ENCODE peak calls at places on chromosome X, in nine cellular contexts. Z is IMR-90, P is HepG2, S is heart left ventricle, K is right lobe of liver, N is K562, R is gastrocnemius medialis, O is upper lobe of left lung, D is A549. G is an unnamed sample.

GRCh38 chrX:68498044-68498507 is 775 bp upstream of the YIPF6 start:
- ATAC-seq in N (peak; percentile 10), P (peak; percentile 28), D (peak; percentile 49), K (no peak), O (no peak), Z (no peak), S (no peak), R (no peak), G (no peak)

GRCh38 chrX:6005856-6006255 is 222.8 kb downstream of the NLGN4X start:
- ATAC-seq in Z (no peak), K (no peak), S (no peak), R (no peak), P (no peak), D (no peak), N (no peak), O (no peak), G (no peak)

GRCh38 chrX:63513825-63514574 is 162.9 kb upstream of the SPIN4 start:
- ATAC-seq in N (no peak), K (peak; percentile 68), Z (peak; percentile 95), D (no peak), R (no peak), S (peak; percentile 74), O (peak; percentile 81), P (no peak), G (peak; percentile 51)

GRCh38 chrX:40207626-40208025 is 109.9 kb upstream of the BCOR start:
- ATAC-seq in O (no peak), S (no peak), N (peak; percentile 76), P (no peak), R (no peak), Z (no peak), K (no peak), D (no peak), G (no peak)

GRCh38 chrX:72245461-72246089 is 6.7 kb upstream of the ERCC6L start:
- ATAC-seq in R (no peak), N (peak; percentile 88), O (no peak), P (peak; percentile 88), Z (peak; percentile 90), S (peak; percentile 65), D (peak; percentile 94), K (peak; percentile 92), G (peak; percentile 46)

GRCh38 chrX:144791298-144791697 is 456.0 kb upstream of the SPANXN1 start:
- ATAC-seq in S (no peak), O (no peak), K (no peak), D (no peak), Z (no peak), N (no peak), R (no peak), P (no peak), G (no peak)

GRCh38 chrX:130877892-130878321 is 25.1 kb downstream of the ENOX2 start:
- ATAC-seq in D (no peak), K (no peak), R (peak; percentile 97), Z (no peak), P (no peak), N (no peak), O (no peak), S (no peak), G (no peak)

GRCh38 chrX:24443943-24444342 is 21.1 kb upstream of the PDK3 start:
- ATAC-seq in D (no peak), N (no peak), O (no peak), P (no peak), S (no peak), R (no peak), K (no peak), Z (no peak), G (no peak)

GRCh38 chrX:16885628-16886027 is 15.5 kb upstream of the RBBP7 start:
- ATAC-seq in Z (no peak), P (no peak), D (no peak), O (no peak), R (no peak), N (no peak), S (no peak), K (no peak), G (no peak)

GRCh38 chrX:110188701-110189558 is 129.0 kb downstream of the AMMECR1 start:
- ATAC-seq in N (peak; percentile 45), K (no peak), D (no peak), P (no peak), O (no peak), R (no peak), Z (peak; percentile 44), S (no peak), G (no peak)

GRCh38 chrX:103879339-103879738 is 47.3 kb upstream of the RAB9B start:
- ATAC-seq in K (no peak), S (no peak), P (no peak), D (no peak), N (no peak), O (no peak), Z (peak; percentile 64), R (no peak), G (no peak)

GRCh38 chrX:103716967-103717366 is 6.3 kb downstream of the TMEM31 start:
- ATAC-seq in S (no peak), O (peak; percentile 21), Z (peak; percentile 93), D (peak; percentile 47), P (no peak), N (no peak), K (no peak), R (peak; percentile 52), G (peak; percentile 87)

GRCh38 chrX:11293113-11293512 is at the start of gene AMELX:
- ATAC-seq in P (no peak), R (no peak), S (no peak), Z (no peak), K (no peak), N (no peak), D (no peak), O (no peak), G (no peak)

GRCh38 chrX:30751497-30751896 is 98.3 kb downstream of the GK start:
- ATAC-seq in S (no peak), P (no peak), N (no peak), R (no peak), Z (no peak), D (no peak), K (no peak), O (no peak), G (no peak)

GRCh38 chrX:30748337-30748960 is 95.2 kb downstream of the GK start:
- ATAC-seq in D (no peak), Z (no peak), O (no peak), N (peak; percentile 72), R (no peak), S (no peak), K (no peak), P (peak; percentile 86), G (no peak)
- H3K4me3 ChIP-seq in D (no peak overlapping the region), Z (no peak overlapping the region), O (no peak overlapping the region), N (no peak overlapping the region), R (no peak overlapping the region), S (no peak overlapping the region), K (no peak overlapping the region), P (no peak overlapping the region), G (no peak overlapping the region)

GRCh38 chrX:1392376-1393130 is 640 bp upstream of the SLC25A6 start:
- ATAC-seq in N (peak; percentile 55), S (peak; percentile 23), R (peak; percentile 70), O (peak; percentile 73), Z (peak; percentile 59), D (peak; percentile 68), K (peak; percentile 63), P (peak; percentile 54), G (peak; percentile 61)
- TF ChIP-seq POLR2A in N (no peak), S (no peak), R (peak; percentile 28), O (peak; percentile 70), Z (no peak), D (no peak), K (no peak), P (no peak), G (no peak)

GRCh38 chrX:51496501-51497291 is at the start of gene NUDT11:
- ATAC-seq in S (peak; percentile 52), P (no peak), Z (peak; percentile 97), D (peak; percentile 99), K (peak; percentile 66), O (peak; percentile 96), N (peak; percentile 92), R (no peak), G (peak; percentile 88)
- H3K4me3 ChIP-seq in S (peak within 1 kb of the TSS; percentile 57), P (no peak within 1 kb of the TSS), Z (peak within 1 kb of the TSS; percentile 79), D (peak within 1 kb of the TSS; percentile 70), K (peak within 1 kb of the TSS; percentile 44), O (peak within 1 kb of the TSS; percentile 50), N (peak within 1 kb of the TSS; percentile 29), R (peak within 1 kb of the TSS; percentile 48), G (peak within 1 kb of the TSS; percentile 42)

DNA sequence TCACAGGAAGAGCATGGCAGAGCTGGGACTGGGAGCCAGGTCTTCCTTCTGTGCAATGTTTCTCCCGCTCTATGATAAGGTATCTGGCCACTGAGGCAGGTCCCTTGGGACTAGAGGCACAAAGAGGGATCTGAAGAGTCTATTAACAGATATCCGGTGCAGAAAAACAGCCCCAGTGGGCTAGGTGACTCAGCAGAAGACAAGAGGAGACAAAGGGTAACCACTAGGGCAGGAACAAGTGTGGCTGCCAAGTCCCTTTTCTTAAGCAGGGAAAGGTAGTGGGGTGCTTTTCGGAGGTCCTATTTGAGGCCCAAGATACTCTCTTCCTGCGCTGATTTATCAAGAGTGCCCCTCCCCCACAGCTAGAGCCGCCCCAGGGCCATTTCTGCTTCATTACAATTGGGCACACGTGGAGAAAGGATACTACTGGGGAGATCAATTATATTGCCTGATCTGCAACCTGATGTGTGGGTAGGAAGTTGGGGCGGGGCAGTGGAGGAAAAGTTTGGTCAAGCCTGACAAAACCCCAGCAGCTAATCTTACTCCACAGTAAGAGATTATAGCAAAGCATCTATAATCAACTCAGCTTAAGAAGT is at the start of gene DGAT2L6:
- ATAC-seq in N (peak; percentile 72), K (no peak), D (no peak), O (no peak), S (no peak), P (no peak), R (no peak), Z (no peak), G (no peak)
- TF ChIP-seq POLR2A in N (no peak), K (no peak), D (no peak), O (no peak), S (no peak), P (no peak), R (no peak), Z (no peak), G (no peak)